ENCODE peak calls at places on chromosomes 2 and 18, in six cellular contexts. One of them, this sample, is unnamed.

GRCh38 chr18:79877163-79878091 is 74.0 kb downstream of the SLC66A2 start:
- DNase-seq in neural crest cell: no peak
- DNase-seq in LoVo: no peak
- DNase-seq in fibroblast of villous mesenchyme: no peak
- DNase-seq in T-helper 22 cell: no peak
- DNase-seq in stimulated activated CD8-positive, alpha-beta memory T cell treated with anti-CD3 and anti-CD28 coated beads, Interleukin-15, amount 100 ng/mL, for 24 hours: no peak
- DNase-seq in this sample: no peak

GRCh38 chr2:26444236-26444635 is 33.7 kb downstream of the OTOF start:
- DNase-seq in neural crest cell: no peak
- DNase-seq in LoVo: no peak
- DNase-seq in fibroblast of villous mesenchyme: no peak
- DNase-seq in T-helper 22 cell: no peak
- DNase-seq in stimulated activated CD8-positive, alpha-beta memory T cell treated with anti-CD3 and anti-CD28 coated beads, Interleukin-15, amount 100 ng/mL, for 24 hours: no peak
- DNase-seq in this sample: no peak

GRCh38 chr2:27412419-27413152 is 3.2 kb upstream of the PPM1G start:
- DNase-seq in neural crest cell: no peak
- DNase-seq in LoVo: no peak
- DNase-seq in fibroblast of villous mesenchyme: no peak
- DNase-seq in T-helper 22 cell: no peak
- DNase-seq in stimulated activated CD8-positive, alpha-beta memory T cell treated with anti-CD3 and anti-CD28 coated beads, Interleukin-15, amount 100 ng/mL, for 24 hours: no peak
- DNase-seq in this sample: no peak

GRCh38 chr2:221103930-221104329 is 468.2 kb downstream of the EPHA4 start:
- DNase-seq in neural crest cell: no peak
- DNase-seq in LoVo: no peak
- DNase-seq in fibroblast of villous mesenchyme: no peak
- DNase-seq in T-helper 22 cell: no peak
- DNase-seq in stimulated activated CD8-positive, alpha-beta memory T cell treated with anti-CD3 and anti-CD28 coated beads, Interleukin-15, amount 100 ng/mL, for 24 hours: no peak
- DNase-seq in this sample: no peak

GRCh38 chr2:134917219-134917957 is 1.2 kb upstream of the CCNT2 start:
- DNase-seq in neural crest cell: no peak
- DNase-seq in LoVo: no peak
- DNase-seq in fibroblast of villous mesenchyme: no peak
- DNase-seq in T-helper 22 cell: no peak
- DNase-seq in stimulated activated CD8-positive, alpha-beta memory T cell treated with anti-CD3 and anti-CD28 coated beads, Interleukin-15, amount 100 ng/mL, for 24 hours: no peak
- DNase-seq in this sample: peak

GRCh38 chr2:174038472-174038871 is 73.3 kb upstream of the SP3 start:
- DNase-seq in neural crest cell: no peak
- DNase-seq in LoVo: no peak
- DNase-seq in fibroblast of villous mesenchyme: no peak
- DNase-seq in T-helper 22 cell: no peak
- DNase-seq in stimulated activated CD8-positive, alpha-beta memory T cell treated with anti-CD3 and anti-CD28 coated beads, Interleukin-15, amount 100 ng/mL, for 24 hours: no peak
- DNase-seq in this sample: no peak

GRCh38 chr2:122859260-122859659 is 1103.8 kb downstream of the TSN start:
- DNase-seq in neural crest cell: no peak
- DNase-seq in LoVo: no peak
- DNase-seq in fibroblast of villous mesenchyme: no peak
- DNase-seq in T-helper 22 cell: no peak
- DNase-seq in stimulated activated CD8-positive, alpha-beta memory T cell treated with anti-CD3 and anti-CD28 coated beads, Interleukin-15, amount 100 ng/mL, for 24 hours: no peak
- DNase-seq in this sample: no peak

GRCh38 chr2:65300134-65300771 is 72.6 kb downstream of the ACTR2 start:
- DNase-seq in neural crest cell: no peak
- DNase-seq in LoVo: no peak
- DNase-seq in fibroblast of villous mesenchyme: peak
- DNase-seq in T-helper 22 cell: no peak
- DNase-seq in stimulated activated CD8-positive, alpha-beta memory T cell treated with anti-CD3 and anti-CD28 coated beads, Interleukin-15, amount 100 ng/mL, for 24 hours: no peak
- DNase-seq in this sample: peak

GRCh38 chr2:101125374-101125773 is 25.8 kb downstream of the TBC1D8 start:
- DNase-seq in neural crest cell: no peak
- DNase-seq in LoVo: peak
- DNase-seq in fibroblast of villous mesenchyme: peak
- DNase-seq in T-helper 22 cell: no peak
- DNase-seq in stimulated activated CD8-positive, alpha-beta memory T cell treated with anti-CD3 and anti-CD28 coated beads, Interleukin-15, amount 100 ng/mL, for 24 hours: no peak
- DNase-seq in this sample: no peak

This sample was measured in colonic mucosa.